ENCODE peak calls at places on chromosomes 13 and 19, in seven cellular contexts. One of them, this sample, is unnamed.

GRCh38 chr13:108195146-108195545 is 20.2 kb downstream of the LIG4 start:
- DNase-seq in NCI-H1930: no peak
- DNase-seq in activated T-cell treated with anti-CD3 and anti-CD28 coated beads for 1 hour: no peak
- DNase-seq in Right ventricle myocardium superior: no peak
- DNase-seq in endothelial cell of umbilical vein: no peak
- DNase-seq in fibroblast of pulmonary artery: peak; percentile 24
- DNase-seq in kidney glomerular epithelial cell: no peak
- DNase-seq in this sample: no peak

GRCh38 chr19:19120308-19121156 is 17.7 kb downstream of the TMEM161A start:
- DNase-seq in NCI-H1930: no peak
- DNase-seq in activated T-cell treated with anti-CD3 and anti-CD28 coated beads for 1 hour: no peak
- DNase-seq in Right ventricle myocardium superior: peak; percentile 60
- DNase-seq in endothelial cell of umbilical vein: peak; percentile 22
- DNase-seq in fibroblast of pulmonary artery: peak; percentile 82
- DNase-seq in kidney glomerular epithelial cell: no peak
- DNase-seq in this sample: no peak

GRCh38 chr13:75687145-75687763 is 51.1 kb downstream of the LMO7 start:
- DNase-seq in NCI-H1930: no peak
- DNase-seq in activated T-cell treated with anti-CD3 and anti-CD28 coated beads for 1 hour: no peak
- DNase-seq in Right ventricle myocardium superior: no peak
- DNase-seq in endothelial cell of umbilical vein: peak; percentile 41
- DNase-seq in fibroblast of pulmonary artery: peak; percentile 71
- DNase-seq in kidney glomerular epithelial cell: peak; percentile 57
- DNase-seq in this sample: no peak

GRCh38 chr19:2561895-2562294 is 86.0 kb downstream of the GADD45B start:
- DNase-seq in NCI-H1930: no peak
- DNase-seq in activated T-cell treated with anti-CD3 and anti-CD28 coated beads for 1 hour: peak; percentile 49
- DNase-seq in Right ventricle myocardium superior: peak; percentile 37
- DNase-seq in endothelial cell of umbilical vein: no peak
- DNase-seq in fibroblast of pulmonary artery: no peak
- DNase-seq in kidney glomerular epithelial cell: no peak
- DNase-seq in this sample: no peak

GRCh38 chr19:40365613-40366401 is 17.3 kb downstream of the PLD3 start:
- DNase-seq in NCI-H1930: no peak
- DNase-seq in activated T-cell treated with anti-CD3 and anti-CD28 coated beads for 1 hour: peak; percentile 11
- DNase-seq in Right ventricle myocardium superior: peak; percentile 72
- DNase-seq in endothelial cell of umbilical vein: peak; percentile 89
- DNase-seq in fibroblast of pulmonary artery: peak; percentile 77
- DNase-seq in kidney glomerular epithelial cell: peak; percentile 58
- DNase-seq in this sample: peak; percentile 19

GRCh38 chr19:7528522-7529245 is 6.3 kb downstream of the MCOLN1 start:
- DNase-seq in NCI-H1930: no peak
- DNase-seq in activated T-cell treated with anti-CD3 and anti-CD28 coated beads for 1 hour: no peak
- DNase-seq in Right ventricle myocardium superior: no peak
- DNase-seq in endothelial cell of umbilical vein: no peak
- DNase-seq in fibroblast of pulmonary artery: no peak
- DNase-seq in kidney glomerular epithelial cell: no peak
- DNase-seq in this sample: no peak

GRCh38 chr19:15453091-15453498 is 3.3 kb upstream of the WIZ start:
- DNase-seq in NCI-H1930: no peak
- DNase-seq in activated T-cell treated with anti-CD3 and anti-CD28 coated beads for 1 hour: no peak
- DNase-seq in Right ventricle myocardium superior: no peak
- DNase-seq in endothelial cell of umbilical vein: peak; percentile 37
- DNase-seq in fibroblast of pulmonary artery: no peak
- DNase-seq in kidney glomerular epithelial cell: no peak
- DNase-seq in this sample: no peak

GRCh38 chr19:38361633-38362075 is 12.7 kb upstream of the PSMD8 start:
- DNase-seq in NCI-H1930: peak; percentile 91
- DNase-seq in activated T-cell treated with anti-CD3 and anti-CD28 coated beads for 1 hour: peak; percentile 33
- DNase-seq in Right ventricle myocardium superior: peak; percentile 85
- DNase-seq in endothelial cell of umbilical vein: peak; percentile 65
- DNase-seq in fibroblast of pulmonary artery: peak; percentile 65
- DNase-seq in kidney glomerular epithelial cell: peak; percentile 68
- DNase-seq in this sample: no peak

GRCh38 chr13:22427041-22427440 is 753.7 kb upstream of the SGCG start:
- DNase-seq in NCI-H1930: no peak
- DNase-seq in activated T-cell treated with anti-CD3 and anti-CD28 coated beads for 1 hour: no peak
- DNase-seq in Right ventricle myocardium superior: no peak
- DNase-seq in endothelial cell of umbilical vein: no peak
- DNase-seq in fibroblast of pulmonary artery: no peak
- DNase-seq in kidney glomerular epithelial cell: no peak
- DNase-seq in this sample: no peak

GRCh38 chr13:106184778-106185177 is 350.7 kb downstream of the EFNB2 start:
- DNase-seq in NCI-H1930: no peak
- DNase-seq in activated T-cell treated with anti-CD3 and anti-CD28 coated beads for 1 hour: no peak
- DNase-seq in Right ventricle myocardium superior: no peak
- DNase-seq in endothelial cell of umbilical vein: no peak
- DNase-seq in fibroblast of pulmonary artery: no peak
- DNase-seq in kidney glomerular epithelial cell: no peak
- DNase-seq in this sample: no peak

GRCh38 chr19:6551607-6552450 is 21.0 kb downstream of the TNFSF9 start:
- DNase-seq in NCI-H1930: peak; percentile 26
- DNase-seq in activated T-cell treated with anti-CD3 and anti-CD28 coated beads for 1 hour: peak; percentile 48
- DNase-seq in Right ventricle myocardium superior: peak; percentile 43
- DNase-seq in endothelial cell of umbilical vein: no peak
- DNase-seq in fibroblast of pulmonary artery: no peak
- DNase-seq in kidney glomerular epithelial cell: no peak
- DNase-seq in this sample: no peak

GRCh38 chr19:43290568-43291359 is 21.4 kb upstream of the PSG9 start:
- DNase-seq in NCI-H1930: no peak
- DNase-seq in activated T-cell treated with anti-CD3 and anti-CD28 coated beads for 1 hour: no peak
- DNase-seq in Right ventricle myocardium superior: no peak
- DNase-seq in endothelial cell of umbilical vein: no peak
- DNase-seq in fibroblast of pulmonary artery: peak; percentile 13
- DNase-seq in kidney glomerular epithelial cell: no peak
- DNase-seq in this sample: no peak

GRCh38 chr19:39038098-39038497 is 5.7 kb upstream of the FBXO27 start:
- DNase-seq in NCI-H1930: peak; percentile 51
- DNase-seq in activated T-cell treated with anti-CD3 and anti-CD28 coated beads for 1 hour: no peak
- DNase-seq in Right ventricle myocardium superior: no peak
- DNase-seq in endothelial cell of umbilical vein: peak; percentile 55
- DNase-seq in fibroblast of pulmonary artery: peak; percentile 47
- DNase-seq in kidney glomerular epithelial cell: peak; percentile 50
- DNase-seq in this sample: no peak

GRCh38 chr19:50040967-50041366 is 15.2 kb downstream of the ZNF473 start:
- DNase-seq in NCI-H1930: no peak
- DNase-seq in activated T-cell treated with anti-CD3 and anti-CD28 coated beads for 1 hour: no peak
- DNase-seq in Right ventricle myocardium superior: no peak
- DNase-seq in endothelial cell of umbilical vein: no peak
- DNase-seq in fibroblast of pulmonary artery: no peak
- DNase-seq in kidney glomerular epithelial cell: no peak
- DNase-seq in this sample: no peak

GRCh38 chr13:110913322-110913721 is 1.5 kb downstream of the ANKRD10 start:
- DNase-seq in NCI-H1930: no peak
- DNase-seq in activated T-cell treated with anti-CD3 and anti-CD28 coated beads for 1 hour: no peak
- DNase-seq in Right ventricle myocardium superior: no peak
- DNase-seq in endothelial cell of umbilical vein: no peak
- DNase-seq in fibroblast of pulmonary artery: peak; percentile 8
- DNase-seq in kidney glomerular epithelial cell: peak; percentile 24
- DNase-seq in this sample: no peak

GRCh38 chr13:39100996-39101751 is 62.9 kb downstream of the NHLRC3 start:
- DNase-seq in NCI-H1930: no peak
- DNase-seq in activated T-cell treated with anti-CD3 and anti-CD28 coated beads for 1 hour: no peak
- DNase-seq in Right ventricle myocardium superior: no peak
- DNase-seq in endothelial cell of umbilical vein: no peak
- DNase-seq in fibroblast of pulmonary artery: peak; percentile 27
- DNase-seq in kidney glomerular epithelial cell: no peak
- DNase-seq in this sample: no peak

GRCh38 chr13:43316997-43317396 is 293.6 kb downstream of the DNAJC15 start:
- DNase-seq in NCI-H1930: no peak
- DNase-seq in activated T-cell treated with anti-CD3 and anti-CD28 coated beads for 1 hour: no peak
- DNase-seq in Right ventricle myocardium superior: no peak
- DNase-seq in endothelial cell of umbilical vein: peak; percentile 82
- DNase-seq in fibroblast of pulmonary artery: peak; percentile 75
- DNase-seq in kidney glomerular epithelial cell: peak; percentile 2
- DNase-seq in this sample: no peak

GRCh38 chr13:79384022-79384610 is 21.9 kb downstream of the RBM26 start:
- DNase-seq in NCI-H1930: no peak
- DNase-seq in activated T-cell treated with anti-CD3 and anti-CD28 coated beads for 1 hour: no peak
- DNase-seq in Right ventricle myocardium superior: no peak
- DNase-seq in endothelial cell of umbilical vein: no peak
- DNase-seq in fibroblast of pulmonary artery: no peak
- DNase-seq in kidney glomerular epithelial cell: no peak
- DNase-seq in this sample: no peak

GRCh38 chr13:35983206-35983605 is 148.0 kb downstream of the DCLK1 start:
- DNase-seq in NCI-H1930: no peak
- DNase-seq in activated T-cell treated with anti-CD3 and anti-CD28 coated beads for 1 hour: no peak
- DNase-seq in Right ventricle myocardium superior: no peak
- DNase-seq in endothelial cell of umbilical vein: no peak
- DNase-seq in fibroblast of pulmonary artery: no peak
- DNase-seq in kidney glomerular epithelial cell: no peak
- DNase-seq in this sample: no peak

GRCh38 chr19:43430976-43431375 is 16.3 kb downstream of the TEX101 start:
- DNase-seq in NCI-H1930: no peak
- DNase-seq in activated T-cell treated with anti-CD3 and anti-CD28 coated beads for 1 hour: no peak
- DNase-seq in Right ventricle myocardium superior: no peak
- DNase-seq in endothelial cell of umbilical vein: no peak
- DNase-seq in fibroblast of pulmonary artery: no peak
- DNase-seq in kidney glomerular epithelial cell: no peak
- DNase-seq in this sample: no peak

GRCh38 chr13:94247890-94248289 is 231.6 kb downstream of the DCT start:
- DNase-seq in NCI-H1930: no peak
- DNase-seq in activated T-cell treated with anti-CD3 and anti-CD28 coated beads for 1 hour: no peak
- DNase-seq in Right ventricle myocardium superior: no peak
- DNase-seq in endothelial cell of umbilical vein: no peak
- DNase-seq in fibroblast of pulmonary artery: no peak
- DNase-seq in kidney glomerular epithelial cell: no peak
- DNase-seq in this sample: no peak

GRCh38 chr13:98930014-98930625 is 47.7 kb downstream of the DOCK9 start:
- DNase-seq in NCI-H1930: no peak
- DNase-seq in activated T-cell treated with anti-CD3 and anti-CD28 coated beads for 1 hour: no peak
- DNase-seq in Right ventricle myocardium superior: no peak
- DNase-seq in endothelial cell of umbilical vein: peak; percentile 64
- DNase-seq in fibroblast of pulmonary artery: no peak
- DNase-seq in kidney glomerular epithelial cell: no peak
- DNase-seq in this sample: no peak

GRCh38 chr13:97853550-97853949 is 99.9 kb upstream of the IPO5 start:
- DNase-seq in NCI-H1930: no peak
- DNase-seq in activated T-cell treated with anti-CD3 and anti-CD28 coated beads for 1 hour: no peak
- DNase-seq in Right ventricle myocardium superior: no peak
- DNase-seq in endothelial cell of umbilical vein: no peak
- DNase-seq in fibroblast of pulmonary artery: no peak
- DNase-seq in kidney glomerular epithelial cell: no peak
- DNase-seq in this sample: no peak

GRCh38 chr19:53864308-53864836 is 3.3 kb upstream of the MYADM start:
- DNase-seq in NCI-H1930: no peak
- DNase-seq in activated T-cell treated with anti-CD3 and anti-CD28 coated beads for 1 hour: no peak
- DNase-seq in Right ventricle myocardium superior: peak; percentile 24
- DNase-seq in endothelial cell of umbilical vein: no peak
- DNase-seq in fibroblast of pulmonary artery: no peak
- DNase-seq in kidney glomerular epithelial cell: no peak
- DNase-seq in this sample: no peak

GRCh38 chr19:27657271-27658051 is 1555.5 kb downstream of the UQCRFS1 start:
- DNase-seq in NCI-H1930: no peak
- DNase-seq in activated T-cell treated with anti-CD3 and anti-CD28 coated beads for 1 hour: no peak
- DNase-seq in Right ventricle myocardium superior: no peak
- DNase-seq in endothelial cell of umbilical vein: no peak
- DNase-seq in fibroblast of pulmonary artery: no peak
- DNase-seq in kidney glomerular epithelial cell: no peak
- DNase-seq in this sample: no peak

GRCh38 chr13:21347753-21348318 is 111.3 kb downstream of the ZDHHC20 start:
- DNase-seq in NCI-H1930: no peak
- DNase-seq in activated T-cell treated with anti-CD3 and anti-CD28 coated beads for 1 hour: no peak
- DNase-seq in Right ventricle myocardium superior: no peak
- DNase-seq in endothelial cell of umbilical vein: no peak
- DNase-seq in fibroblast of pulmonary artery: no peak
- DNase-seq in kidney glomerular epithelial cell: no peak
- DNase-seq in this sample: no peak